ENCODE peak calls at places on chromosomes 6 and 20, in nine cellular contexts. One of them, this sample, is unnamed.

GRCh38 chr20:50541606-50542041 is 31.4 kb downstream of the PTPN1 start:
- DNase-seq in WTC11: no peak
- DNase-seq in esophagus squamous epithelium: no peak
- DNase-seq in lower lobe of right lung: no peak
- DNase-seq in HepG2: no peak
- DNase-seq in choroid plexus epithelial cell: peak; percentile 43
- DNase-seq in osteocyte: no peak
- DNase-seq in WERI-Rb-1: no peak
- DNase-seq in RWPE1: no peak
- DNase-seq in this sample: no peak

GRCh38 chr6:36607782-36608386 is 13.7 kb downstream of the SRSF3 start:
- DNase-seq in WTC11: peak; percentile 9
- DNase-seq in RWPE1: peak; percentile 64
- DNase-seq in lower lobe of right lung: no peak
- DNase-seq in WERI-Rb-1: peak; percentile 86
- DNase-seq in osteocyte: no peak
- DNase-seq in HepG2: no peak
- DNase-seq in esophagus squamous epithelium: no peak
- DNase-seq in choroid plexus epithelial cell: no peak
- DNase-seq in this sample: no peak

GRCh38 chr6:44049989-44050871 is 77.0 kb downstream of the MRPL14 start:
- DNase-seq in choroid plexus epithelial cell: no peak
- DNase-seq in WERI-Rb-1: no peak
- DNase-seq in lower lobe of right lung: peak; percentile 20
- DNase-seq in osteocyte: no peak
- DNase-seq in WTC11: no peak
- DNase-seq in esophagus squamous epithelium: no peak
- DNase-seq in HepG2: no peak
- DNase-seq in RWPE1: no peak
- DNase-seq in this sample: no peak

GRCh38 chr6:49550413-49551125 is at the start of gene C6orf141:
- DNase-seq in lower lobe of right lung: peak; percentile 48
- DNase-seq in choroid plexus epithelial cell: peak; percentile 14
- DNase-seq in HepG2: no peak
- DNase-seq in osteocyte: no peak
- DNase-seq in RWPE1: peak; percentile 74
- DNase-seq in WTC11: peak; percentile 83
- DNase-seq in esophagus squamous epithelium: no peak
- DNase-seq in WERI-Rb-1: peak; percentile 73
- DNase-seq in this sample: peak; percentile 60

GRCh38 chr6:46437671-46438221 is 53.5 kb downstream of the RCAN2 start:
- DNase-seq in lower lobe of right lung: no peak
- DNase-seq in osteocyte: no peak
- DNase-seq in choroid plexus epithelial cell: peak; percentile 62
- DNase-seq in esophagus squamous epithelium: no peak
- DNase-seq in WERI-Rb-1: no peak
- DNase-seq in RWPE1: no peak
- DNase-seq in WTC11: no peak
- DNase-seq in HepG2: no peak
- DNase-seq in this sample: no peak

GRCh38 chr6:5025911-5026819 is 22.3 kb upstream of the RPP40 start:
- DNase-seq in esophagus squamous epithelium: no peak
- DNase-seq in HepG2: peak; percentile 35
- DNase-seq in WTC11: peak; percentile 67
- DNase-seq in choroid plexus epithelial cell: peak; percentile 43
- DNase-seq in RWPE1: no peak
- DNase-seq in WERI-Rb-1: peak; percentile 69
- DNase-seq in lower lobe of right lung: peak; percentile 62
- DNase-seq in osteocyte: no peak
- DNase-seq in this sample: no peak

GRCh38 chr20:52748235-52748950 is 223.8 kb upstream of the TSHZ2 start:
- DNase-seq in esophagus squamous epithelium: no peak
- DNase-seq in WTC11: no peak
- DNase-seq in WERI-Rb-1: peak; percentile 27
- DNase-seq in HepG2: no peak
- DNase-seq in lower lobe of right lung: no peak
- DNase-seq in choroid plexus epithelial cell: no peak
- DNase-seq in RWPE1: no peak
- DNase-seq in osteocyte: no peak
- DNase-seq in this sample: no peak

GRCh38 chr6:110590821-110591351 is 114.5 kb upstream of the SLC22A16 start:
- DNase-seq in lower lobe of right lung: no peak
- DNase-seq in WTC11: no peak
- DNase-seq in RWPE1: no peak
- DNase-seq in WERI-Rb-1: no peak
- DNase-seq in HepG2: no peak
- DNase-seq in osteocyte: no peak
- DNase-seq in esophagus squamous epithelium: no peak
- DNase-seq in choroid plexus epithelial cell: peak; percentile 46
- DNase-seq in this sample: no peak

GRCh38 chr20:32458837-32459220 is 100.7 kb downstream of the ASXL1 start:
- DNase-seq in osteocyte: no peak
- DNase-seq in choroid plexus epithelial cell: no peak
- DNase-seq in HepG2: no peak
- DNase-seq in RWPE1: no peak
- DNase-seq in WTC11: no peak
- DNase-seq in esophagus squamous epithelium: no peak
- DNase-seq in lower lobe of right lung: no peak
- DNase-seq in WERI-Rb-1: no peak
- DNase-seq in this sample: no peak

GRCh38 chr6:158629376-158630221 is 14.9 kb downstream of the DYNLT1 start:
- DNase-seq in WERI-Rb-1: peak; percentile 56
- DNase-seq in esophagus squamous epithelium: no peak
- DNase-seq in HepG2: peak; percentile 71
- DNase-seq in osteocyte: peak; percentile 60
- DNase-seq in lower lobe of right lung: no peak
- DNase-seq in choroid plexus epithelial cell: no peak
- DNase-seq in WTC11: peak; percentile 57
- DNase-seq in RWPE1: no peak
- DNase-seq in this sample: no peak

GRCh38 chr20:37392441-37393195 is 46.7 kb downstream of the SRC start:
- DNase-seq in osteocyte: no peak
- DNase-seq in esophagus squamous epithelium: no peak
- DNase-seq in HepG2: peak; percentile 67
- DNase-seq in WTC11: peak; percentile 50
- DNase-seq in WERI-Rb-1: peak; percentile 47
- DNase-seq in lower lobe of right lung: peak; percentile 38
- DNase-seq in RWPE1: no peak
- DNase-seq in choroid plexus epithelial cell: peak; percentile 48
- DNase-seq in this sample: no peak
- TF ChIP-seq CTCF in osteocyte: peak; percentile 43
- TF ChIP-seq CTCF in esophagus squamous epithelium: no peak
- TF ChIP-seq CTCF in HepG2: peak; percentile 68
- TF ChIP-seq CTCF in WTC11: peak; percentile 23
- TF ChIP-seq CTCF in WERI-Rb-1: peak; percentile 72
- TF ChIP-seq CTCF in lower lobe of right lung: peak; percentile 17
- TF ChIP-seq CTCF in RWPE1: no peak
- TF ChIP-seq CTCF in choroid plexus epithelial cell: peak; percentile 59
- TF ChIP-seq CTCF in this sample: no peak

DNA sequence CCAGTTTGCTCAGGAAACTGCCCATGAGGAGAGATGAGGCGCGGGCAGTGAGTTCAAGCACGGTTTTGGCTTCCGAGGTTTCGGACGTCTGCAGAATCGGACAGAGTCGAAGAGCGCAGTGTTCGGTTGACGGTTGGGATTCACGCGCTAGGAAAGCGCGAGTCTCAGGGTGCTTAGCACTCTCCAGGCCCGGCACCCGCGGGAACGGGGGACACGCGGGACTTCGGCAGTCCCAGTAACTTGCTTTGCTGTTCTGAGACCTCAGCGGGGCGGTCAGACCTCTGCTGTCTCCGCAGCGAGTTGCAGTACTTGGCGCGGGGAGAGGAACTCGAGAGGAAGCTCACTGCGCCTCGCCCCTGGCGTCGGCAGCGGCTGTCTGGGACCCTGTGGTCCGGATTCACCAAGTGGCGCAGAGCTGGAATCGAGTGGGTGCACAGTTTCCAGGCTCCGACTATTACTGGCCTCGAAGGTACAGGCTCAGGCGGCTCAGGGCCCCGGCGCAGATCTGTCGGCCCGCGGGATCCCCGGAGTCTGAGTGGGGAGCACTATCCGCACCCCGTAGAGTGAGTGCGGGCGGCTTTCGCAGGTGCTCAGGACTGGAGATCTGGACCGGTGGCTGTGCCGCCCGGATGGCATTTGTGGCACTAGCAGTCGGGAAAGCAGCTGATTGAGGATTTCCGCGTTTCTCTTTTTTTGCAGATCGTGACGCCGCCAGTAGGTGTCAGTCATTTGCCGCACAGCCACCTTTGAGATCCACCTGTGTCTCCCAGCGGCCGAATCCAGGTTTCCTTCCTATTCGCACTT is at the start of gene POM121L2:
- DNase-seq in osteocyte: no peak
- DNase-seq in esophagus squamous epithelium: no peak
- DNase-seq in WERI-Rb-1: peak; percentile 84
- DNase-seq in lower lobe of right lung: peak; percentile 69
- DNase-seq in HepG2: peak; percentile 71
- DNase-seq in choroid plexus epithelial cell: peak; percentile 61
- DNase-seq in RWPE1: peak; percentile 77
- DNase-seq in WTC11: peak; percentile 84
- DNase-seq in this sample: peak; percentile 40
- TF ChIP-seq CTCF in osteocyte: peak; percentile 68
- TF ChIP-seq CTCF in esophagus squamous epithelium: peak; percentile 66
- TF ChIP-seq CTCF in WERI-Rb-1: peak; percentile 97
- TF ChIP-seq CTCF in lower lobe of right lung: peak; percentile 56
- TF ChIP-seq CTCF in HepG2: peak; percentile 97
- TF ChIP-seq CTCF in choroid plexus epithelial cell: peak; percentile 80
- TF ChIP-seq CTCF in RWPE1: peak; percentile 77
- TF ChIP-seq CTCF in WTC11: peak; percentile 66
- TF ChIP-seq CTCF in this sample: peak; percentile 72

GRCh38 chr20:34579936-34580587 is 21.5 kb downstream of the MAP1LC3A start:
- DNase-seq in lower lobe of right lung: no peak
- DNase-seq in WERI-Rb-1: no peak
- DNase-seq in RWPE1: no peak
- DNase-seq in esophagus squamous epithelium: no peak
- DNase-seq in HepG2: no peak
- DNase-seq in WTC11: no peak
- DNase-seq in osteocyte: no peak
- DNase-seq in choroid plexus epithelial cell: no peak
- DNase-seq in this sample: no peak

GRCh38 chr20:34580588-34580940 is 22.0 kb downstream of the MAP1LC3A start:
- DNase-seq in osteocyte: peak; percentile 40
- DNase-seq in RWPE1: no peak
- DNase-seq in WERI-Rb-1: no peak
- DNase-seq in WTC11: no peak
- DNase-seq in HepG2: no peak
- DNase-seq in lower lobe of right lung: no peak
- DNase-seq in esophagus squamous epithelium: no peak
- DNase-seq in choroid plexus epithelial cell: no peak
- DNase-seq in this sample: no peak

GRCh38 chr20:34578040-34578439 is 19.5 kb downstream of the MAP1LC3A start:
- DNase-seq in RWPE1: no peak
- DNase-seq in lower lobe of right lung: no peak
- DNase-seq in osteocyte: no peak
- DNase-seq in HepG2: no peak
- DNase-seq in WTC11: no peak
- DNase-seq in WERI-Rb-1: no peak
- DNase-seq in choroid plexus epithelial cell: no peak
- DNase-seq in esophagus squamous epithelium: no peak
- DNase-seq in this sample: no peak

GRCh38 chr20:34578521-34579147 is 20.1 kb downstream of the MAP1LC3A start:
- DNase-seq in RWPE1: no peak
- DNase-seq in choroid plexus epithelial cell: no peak
- DNase-seq in WTC11: no peak
- DNase-seq in HepG2: no peak
- DNase-seq in esophagus squamous epithelium: no peak
- DNase-seq in WERI-Rb-1: peak; percentile 86
- DNase-seq in osteocyte: peak; percentile 49
- DNase-seq in lower lobe of right lung: no peak
- DNase-seq in this sample: no peak

DNA sequence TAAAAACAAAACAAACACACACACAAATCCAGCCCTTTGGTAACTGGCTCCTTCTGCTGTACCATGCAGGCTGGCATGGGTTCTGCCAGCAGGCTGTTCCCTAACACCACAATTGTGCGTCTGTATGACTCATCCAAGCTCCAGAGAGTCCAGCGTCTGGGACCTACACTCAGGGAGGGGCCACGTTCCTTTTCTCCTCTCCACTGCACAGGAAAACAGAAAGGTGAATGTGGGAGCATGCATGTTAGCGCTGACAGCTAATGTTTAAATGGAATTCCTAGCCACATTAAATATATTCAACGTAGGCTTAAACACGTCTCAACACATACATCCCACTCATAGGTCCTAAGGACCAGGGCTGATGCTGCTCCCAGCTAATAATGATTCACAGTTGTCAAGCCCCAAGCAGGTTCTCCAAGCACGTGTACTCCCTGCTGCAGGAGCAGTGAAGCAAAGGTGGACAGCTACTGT is 20.7 kb downstream of the MAP1LC3A start:
- DNase-seq in WTC11: no peak
- DNase-seq in WERI-Rb-1: peak; percentile 42
- DNase-seq in esophagus squamous epithelium: no peak
- DNase-seq in osteocyte: peak; percentile 83
- DNase-seq in HepG2: peak; percentile 45
- DNase-seq in choroid plexus epithelial cell: peak; percentile 87
- DNase-seq in RWPE1: peak; percentile 94
- DNase-seq in lower lobe of right lung: no peak
- DNase-seq in this sample: no peak
- TF ChIP-seq CTCF in WTC11: no peak
- TF ChIP-seq CTCF in WERI-Rb-1: peak; percentile 59
- TF ChIP-seq CTCF in esophagus squamous epithelium: peak; percentile 70
- TF ChIP-seq CTCF in osteocyte: peak; percentile 71
- TF ChIP-seq CTCF in HepG2: peak; percentile 75
- TF ChIP-seq CTCF in choroid plexus epithelial cell: peak; percentile 88
- TF ChIP-seq CTCF in RWPE1: peak; percentile 95
- TF ChIP-seq CTCF in lower lobe of right lung: peak; percentile 38
- TF ChIP-seq CTCF in this sample: no peak

GRCh38 chr6:156658596-156659316 is 118.4 kb upstream of the ARID1B start:
- DNase-seq in osteocyte: no peak
- DNase-seq in esophagus squamous epithelium: no peak
- DNase-seq in HepG2: no peak
- DNase-seq in choroid plexus epithelial cell: no peak
- DNase-seq in WERI-Rb-1: no peak
- DNase-seq in lower lobe of right lung: no peak
- DNase-seq in RWPE1: no peak
- DNase-seq in WTC11: no peak
- DNase-seq in this sample: no peak

GRCh38 chr6:156658186-156658585 is 119.0 kb upstream of the ARID1B start:
- DNase-seq in osteocyte: no peak
- DNase-seq in RWPE1: no peak
- DNase-seq in choroid plexus epithelial cell: peak; percentile 94
- DNase-seq in WTC11: no peak
- DNase-seq in lower lobe of right lung: no peak
- DNase-seq in esophagus squamous epithelium: no peak
- DNase-seq in HepG2: no peak
- DNase-seq in WERI-Rb-1: no peak
- DNase-seq in this sample: no peak

GRCh38 chr6:156660389-156660788 is 116.8 kb upstream of the ARID1B start:
- DNase-seq in choroid plexus epithelial cell: no peak
- DNase-seq in WERI-Rb-1: no peak
- DNase-seq in esophagus squamous epithelium: no peak
- DNase-seq in WTC11: no peak
- DNase-seq in osteocyte: no peak
- DNase-seq in RWPE1: no peak
- DNase-seq in lower lobe of right lung: no peak
- DNase-seq in HepG2: no peak
- DNase-seq in this sample: no peak

GRCh38 chr6:156659317-156660198 is 117.6 kb upstream of the ARID1B start:
- DNase-seq in lower lobe of right lung: no peak
- DNase-seq in RWPE1: no peak
- DNase-seq in osteocyte: no peak
- DNase-seq in WTC11: no peak
- DNase-seq in choroid plexus epithelial cell: no peak
- DNase-seq in HepG2: no peak
- DNase-seq in WERI-Rb-1: no peak
- DNase-seq in esophagus squamous epithelium: no peak
- DNase-seq in this sample: no peak

GRCh38 chr6:156662025-156662445 is 115.1 kb upstream of the ARID1B start:
- DNase-seq in RWPE1: no peak
- DNase-seq in choroid plexus epithelial cell: no peak
- DNase-seq in lower lobe of right lung: no peak
- DNase-seq in osteocyte: peak; percentile 93
- DNase-seq in WTC11: peak; percentile 80
- DNase-seq in esophagus squamous epithelium: no peak
- DNase-seq in HepG2: peak; percentile 50
- DNase-seq in WERI-Rb-1: peak; percentile 75
- DNase-seq in this sample: peak; percentile 65
- TF ChIP-seq CTCF in RWPE1: no peak
- TF ChIP-seq CTCF in choroid plexus epithelial cell: peak; percentile 35
- TF ChIP-seq CTCF in lower lobe of right lung: peak; percentile 29
- TF ChIP-seq CTCF in osteocyte: peak; percentile 96
- TF ChIP-seq CTCF in WTC11: peak; percentile 92
- TF ChIP-seq CTCF in esophagus squamous epithelium: no peak
- TF ChIP-seq CTCF in HepG2: peak; percentile 82
- TF ChIP-seq CTCF in WERI-Rb-1: peak; percentile 82
- TF ChIP-seq CTCF in this sample: peak; percentile 95